ENCODE peak calls at places on chromosomes 4 and X, in eight cellular contexts. Y, G, O, Q, F, R, T and V are unnamed samples.

GRCh38 chrX:120456973-120457372 is 12.1 kb downstream of the LAMP2 start:
- DNase-seq in Q (no peak), O (no peak), R (no peak), F (peak), G (peak), Y (no peak), T (no peak), V (peak)

GRCh38 chr4:48131736-48132135 is 2.3 kb downstream of the TXK start:
- DNase-seq in Y (no peak), R (no peak), Q (no peak), F (no peak), T (no peak), G (no peak), O (no peak), V (no peak)

GRCh38 chr4:113772319-113772718 is 10.8 kb upstream of the CAMK2D start:
- DNase-seq in Q (no peak), Y (no peak), T (no peak), G (no peak), F (no peak), O (no peak), R (no peak), V (no peak)

GRCh38 chr4:15670576-15670975 is 11.1 kb upstream of the FAM200B start:
- DNase-seq in Q (no peak), O (no peak), Y (no peak), F (no peak), G (no peak), T (no peak), R (no peak), V (no peak)

GRCh38 chr4:3388461-3389185 is 53.1 kb upstream of the HGFAC start:
- DNase-seq in G (peak), R (no peak), Y (peak), T (no peak), Q (peak), O (peak), F (peak), V (peak)

GRCh38 chrX:71846429-71846828 is 64.2 kb upstream of the NHSL2 start:
- DNase-seq in G (peak), F (peak), Y (no peak), O (no peak), R (no peak), Q (peak), T (no peak), V (peak)

GRCh38 chr4:140943486-140943885 is 187.3 kb upstream of the TBC1D9 start:
- DNase-seq in G (peak), F (peak), T (no peak), Y (peak), R (no peak), Q (peak), O (peak), V (no peak)

GRCh38 chr4:139951051-139951450 is 202.9 kb downstream of the MAML3 start:
- DNase-seq in O (no peak), Y (no peak), Q (peak), R (no peak), T (no peak), G (peak), F (no peak), V (peak)

GRCh38 chr4:7206856-7207567 is 14.7 kb downstream of the SORCS2 start:
- DNase-seq in Q (peak), O (peak), Y (peak), G (peak), R (no peak), F (peak), T (no peak), V (peak)

GRCh38 chr4:993111-994029 is at the start of gene SLC26A1:
- DNase-seq in T (no peak), F (no peak), O (no peak), Q (no peak), R (no peak), G (no peak), Y (no peak), V (no peak)

GRCh38 chrX:150184487-150184886 is 178.6 kb upstream of the MAMLD1 start:
- DNase-seq in Y (no peak), F (no peak), G (peak), R (no peak), T (peak), Q (peak), O (no peak), V (peak)

GRCh38 chr4:14768449-14768848 is 233.8 kb upstream of the CPEB2 start:
- DNase-seq in Q (no peak), O (no peak), R (no peak), T (peak), G (no peak), Y (no peak), F (no peak), V (no peak)

GRCh38 chr4:1309261-1310010 is 19.7 kb downstream of the MAEA start:
- DNase-seq in Q (peak), O (peak), F (peak), R (peak), T (peak), Y (peak), G (peak), V (peak)

GRCh38 chr4:19577121-19577520 is 674.6 kb upstream of the SLIT2 start:
- DNase-seq in T (no peak), O (no peak), G (no peak), R (no peak), Q (no peak), F (peak), Y (peak), V (no peak)

GRCh38 chr4:2395038-2395437 is 23.4 kb downstream of the ZFYVE28 start:
- DNase-seq in G (peak), O (peak), Y (no peak), R (no peak), T (no peak), Q (peak), F (peak), V (peak)

GRCh38 chr4:126850286-126850685 is 782.5 kb upstream of the INTU start:
- DNase-seq in F (peak), T (no peak), Q (peak), G (peak), Y (peak), R (no peak), O (peak), V (peak)

GRCh38 chr4:169902658-169903345 is 123.4 kb downstream of the MFAP3L start:
- DNase-seq in T (no peak), O (no peak), G (no peak), Q (no peak), Y (no peak), F (no peak), R (no peak), V (no peak)

GRCh38 chrX:79107891-79108718 is 36.4 kb upstream of the GPR174 start:
- DNase-seq in F (no peak), Q (no peak), Y (no peak), R (no peak), O (no peak), T (no peak), G (no peak), V (no peak)

GRCh38 chr4:15744016-15744415 is 34.1 kb upstream of the CD38 start:
- DNase-seq in Q (no peak), T (no peak), G (peak), F (peak), O (peak), R (no peak), Y (no peak), V (no peak)

GRCh38 chrX:2640436-2641150 is 50.5 kb upstream of the CD99 start:
- DNase-seq in G (peak), Q (peak), T (no peak), F (peak), Y (no peak), O (no peak), R (no peak), V (no peak)

GRCh38 chr4:168139336-168139735 is 47.0 kb downstream of the ANXA10 start:
- DNase-seq in F (peak), R (no peak), G (peak), Q (no peak), T (no peak), O (peak), Y (no peak), V (peak)

GRCh38 chrX:77342028-77342427 is 105.2 kb upstream of the FGF16 start:
- DNase-seq in Y (no peak), Q (no peak), T (no peak), G (no peak), F (peak), O (no peak), R (no peak), V (no peak)

GRCh38 chr4:123127218-123127617 is 204.8 kb upstream of the NUDT6 start:
- DNase-seq in R (no peak), Q (peak), G (no peak), T (no peak), O (no peak), F (peak), Y (no peak), V (peak)

GRCh38 chr4:34323549-34324325 is 1920.6 kb downstream of the ARAP2 start:
- DNase-seq in R (no peak), Y (no peak), F (peak), Q (peak), O (no peak), T (no peak), G (no peak), V (peak)

GRCh38 chrX:3440981-3441380 is 94.5 kb upstream of the MXRA5 start:
- DNase-seq in O (no peak), Y (no peak), T (no peak), Q (no peak), R (no peak), F (no peak), G (no peak), V (no peak)

GRCh38 chr4:139834210-139834609 is 168.6 kb downstream of the MGST2 start:
- DNase-seq in R (no peak), Q (no peak), G (no peak), O (no peak), Y (no peak), F (no peak), T (no peak), V (no peak)

GRCh38 chr4:85707591-85707990 is 232.6 kb downstream of the ARHGAP24 start:
- DNase-seq in T (no peak), R (no peak), Q (no peak), G (no peak), F (no peak), O (no peak), Y (no peak), V (no peak)

GRCh38 chr4:92566284-92566683 is 262.5 kb downstream of the GRID2 start:
- DNase-seq in F (no peak), G (no peak), R (no peak), O (no peak), Q (no peak), Y (no peak), T (no peak), V (no peak)

GRCh38 chr4:26779674-26780073 is 81.0 kb upstream of the STIM2 start:
- DNase-seq in Y (no peak), R (no peak), Q (peak), T (no peak), G (peak), O (no peak), F (peak), V (peak)

GRCh38 chr4:168541608-168541953 is 44.7 kb downstream of the PALLD start:
- DNase-seq in Y (no peak), Q (no peak), G (peak), F (peak), R (no peak), T (no peak), O (peak), V (peak)

GRCh38 chr4:78659264-78659663 is 107.7 kb downstream of the ANXA3 start:
- DNase-seq in F (peak), Y (no peak), R (no peak), O (no peak), G (peak), Q (peak), T (no peak), V (no peak)

GRCh38 chrX:119427024-119427794 is 28.1 kb downstream of the SLC25A43 start:
- DNase-seq in T (no peak), R (peak), F (no peak), G (peak), O (no peak), Y (no peak), Q (peak), V (no peak)

GRCh38 chrX:23338334-23338733 is 3.7 kb downstream of the PTCHD1 start:
- DNase-seq in F (no peak), O (no peak), Q (no peak), T (no peak), R (no peak), Y (no peak), G (no peak), V (no peak)

GRCh38 chrX:65769564-65770292 is 102.3 kb downstream of the MSN start:
- DNase-seq in Y (no peak), T (no peak), R (no peak), Q (no peak), G (no peak), O (no peak), F (no peak), V (no peak)

GRCh38 chr4:3250438-3250955 is 1.5 kb downstream of the MSANTD1 start:
- DNase-seq in G (no peak), T (no peak), Q (no peak), Y (no peak), O (no peak), R (no peak), F (no peak), V (no peak)

GRCh38 chr4:142435599-142436235 is 410.4 kb downstream of the INPP4B start:
- DNase-seq in T (no peak), G (no peak), R (no peak), F (no peak), O (no peak), Y (no peak), Q (no peak), V (no peak)

GRCh38 chr4:15755781-15756180 is 22.3 kb upstream of the CD38 start:
- DNase-seq in T (no peak), O (no peak), Y (no peak), F (no peak), G (no peak), Q (no peak), R (no peak), V (peak)

GRCh38 chrX:4253092-4253491 is 539.6 kb upstream of the PRKX start:
- DNase-seq in Q (no peak), R (no peak), O (no peak), G (no peak), Y (no peak), T (no peak), F (no peak), V (no peak)

GRCh38 chrX:57379296-57379695 is 92.8 kb downstream of the FAAH2 start:
- DNase-seq in O (no peak), Q (no peak), F (no peak), G (no peak), Y (no peak), T (no peak), R (no peak), V (no peak)

GRCh38 chr4:17562157-17562556 is 14.8 kb upstream of the LAP3 start:
- DNase-seq in F (no peak), R (no peak), T (no peak), Y (no peak), G (no peak), Q (no peak), O (no peak), V (no peak)
- TF ChIP-seq CTCF in F (no peak), R (no peak), T (no peak), Y (no peak), G (no peak), Q (no peak), O (no peak), V (peak)

DNA sequence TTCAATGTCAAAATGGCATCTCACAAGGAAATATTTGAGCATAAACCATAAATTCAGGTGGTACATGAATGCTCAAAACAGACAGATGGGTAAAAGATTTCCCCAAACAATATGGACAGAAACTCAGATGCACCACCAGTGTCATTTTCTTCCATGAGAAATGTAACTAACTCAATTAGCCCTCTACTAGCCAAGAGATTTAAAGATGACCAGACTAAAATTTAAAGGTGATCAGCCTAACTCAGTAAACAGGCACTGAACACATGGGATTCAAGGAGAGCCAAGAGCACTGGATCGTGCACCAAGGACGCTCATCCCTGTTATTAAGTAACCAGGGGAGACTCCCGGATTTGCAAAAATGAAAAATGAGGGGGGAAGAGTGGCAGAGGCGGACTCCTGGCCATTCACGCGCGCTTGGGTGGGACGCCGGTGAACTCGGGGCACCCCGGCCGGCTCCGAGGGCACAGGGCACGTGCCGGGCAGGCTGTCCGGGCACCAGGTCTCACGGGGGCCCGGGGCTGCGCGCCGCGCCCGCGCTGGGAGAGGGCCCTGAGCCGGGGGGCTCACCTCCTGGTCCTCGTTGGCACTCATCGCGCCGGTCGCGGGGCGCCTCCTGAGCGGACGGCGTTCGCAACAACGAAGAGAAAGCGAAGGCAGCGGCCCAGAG is 490 bp downstream of the RWDD4 start:
- DNase-seq in R (peak), Q (no peak), G (no peak), O (no peak), Y (no peak), F (peak), T (no peak), V (peak)
- H3K4me3 ChIP-seq in R (peak), Q (peak), G (peak), O (peak), Y (peak), F (peak), T (peak), V (peak)

GRCh38 chr4:121733942-121734341 is 31.0 kb downstream of the SMIM43 start:
- DNase-seq in G (no peak), R (no peak), Y (no peak), Q (no peak), T (no peak), F (no peak), O (no peak), V (no peak)

GRCh38 chr4:121738780-121739547 is 26.0 kb downstream of the SMIM43 start:
- DNase-seq in T (no peak), Y (no peak), G (peak), F (peak), R (no peak), Q (no peak), O (no peak), V (no peak)

GRCh38 chr4:121739575-121739974 is 25.4 kb downstream of the SMIM43 start:
- DNase-seq in Q (no peak), F (no peak), O (no peak), T (no peak), Y (no peak), R (no peak), G (no peak), V (no peak)

GRCh38 chr4:121734576-121734975 is 30.4 kb downstream of the SMIM43 start:
- DNase-seq in O (no peak), G (no peak), Q (no peak), F (no peak), R (no peak), Y (no peak), T (no peak), V (no peak)

GRCh38 chr4:121736735-121737351 is 28.1 kb downstream of the SMIM43 start:
- DNase-seq in O (no peak), R (no peak), Q (peak), Y (no peak), G (peak), F (peak), T (no peak), V (peak)
- TF ChIP-seq CTCF in O (peak), R (no peak), Q (peak), Y (peak), G (peak), F (peak), T (peak), V (peak)

GRCh38 chrX:130772313-130773140 is 130.5 kb downstream of the ENOX2 start:
- DNase-seq in R (no peak), T (no peak), Y (peak), O (peak), F (peak), Q (peak), G (peak), V (peak)

GRCh38 chrX:130771648-130772312 is 131.2 kb downstream of the ENOX2 start:
- DNase-seq in O (no peak), Y (no peak), R (no peak), F (no peak), Q (no peak), T (no peak), G (no peak), V (no peak)

GRCh38 chrX:130769835-130770234 is 133.2 kb downstream of the ENOX2 start:
- DNase-seq in Y (no peak), Q (no peak), T (no peak), O (no peak), F (no peak), R (no peak), G (no peak), V (no peak)

GRCh38 chrX:130770615-130771014 is 132.4 kb downstream of the ENOX2 start:
- DNase-seq in Q (peak), O (peak), R (no peak), G (peak), F (peak), T (no peak), Y (no peak), V (peak)

DNA sequence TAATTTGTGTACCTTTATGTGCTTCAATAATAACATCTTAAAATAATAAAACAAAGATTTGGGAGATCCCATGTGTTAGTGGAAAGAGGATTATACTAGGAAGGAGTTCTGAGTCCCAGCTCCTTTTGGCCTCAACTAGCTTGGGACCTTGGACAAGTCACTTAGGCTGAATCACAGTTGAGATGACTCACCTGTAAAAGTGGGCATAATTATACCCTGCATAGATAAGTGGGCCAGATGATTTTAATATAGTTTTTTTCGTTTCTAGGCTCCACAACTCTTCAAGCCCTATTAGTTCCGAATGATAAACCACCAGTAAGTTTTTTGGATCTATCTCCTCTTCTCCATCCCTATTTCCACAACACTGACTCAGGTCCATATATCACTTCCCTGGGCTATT is 131.8 kb downstream of the ENOX2 start:
- DNase-seq in Q (no peak), T (no peak), Y (no peak), G (no peak), R (no peak), O (no peak), F (no peak), V (peak)
- H3K4me3 ChIP-seq in Q (no peak), T (no peak), Y (no peak), G (no peak), R (no peak), O (no peak), F (no peak), V (no peak)

DNA sequence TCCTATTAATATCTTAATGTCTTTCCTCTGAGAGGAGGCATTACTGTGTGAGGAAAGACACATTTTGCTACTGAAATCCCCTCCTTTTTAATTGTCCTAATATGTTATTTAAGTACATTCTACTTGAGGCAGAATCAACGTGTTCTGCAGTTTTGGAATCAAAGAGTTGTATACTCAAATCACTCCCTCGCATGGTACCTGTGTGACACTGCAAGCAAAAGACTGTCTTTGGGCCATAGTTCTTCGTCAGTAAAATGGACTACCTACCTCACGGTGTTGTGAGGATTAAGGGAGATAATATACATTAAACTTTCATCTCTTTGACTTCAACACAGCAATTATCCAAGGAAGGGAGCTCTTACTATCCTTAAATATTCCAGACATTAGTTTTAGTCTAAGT is 61.5 kb downstream of the TIGD2 start:
- DNase-seq in R (no peak), F (no peak), Q (no peak), O (no peak), T (no peak), G (no peak), Y (no peak), V (no peak)
- TF ChIP-seq CTCF in R (no peak), F (no peak), Q (no peak), O (no peak), T (no peak), G (no peak), Y (no peak), V (no peak)